ENCODE peak calls at places on chromosomes 11 and 22, in nine cellular contexts. U is activated gamma-delta T cell, I is BE2C, N is nephron progenitor cell, D is fibroblast of lung, G is posterior cingulate gyrus, X is M059J, L is G401, R is dermis blood vessel endothelial cell. E is an unnamed sample.

GRCh38 chr22:43921361-43921760 is 2.2 kb upstream of the PNPLA3 start:
- DNase-seq in U (no peak), I (no peak), N (no peak), D (peak; percentile 93), G (peak; percentile 35), X (peak; percentile 94), L (no peak), R (peak; percentile 20), E (peak; percentile 90)

GRCh38 chr22:46067159-46068111 is 82.9 kb upstream of the PPARA start:
- DNase-seq in U (no peak), I (peak; percentile 54), N (no peak), D (peak; percentile 56), G (peak; percentile 28), X (peak; percentile 68), L (peak; percentile 51), R (peak; percentile 62), E (no peak)

GRCh38 chr11:112513936-112514716 is 253.5 kb upstream of the PLET1 start:
- DNase-seq in U (no peak), I (no peak), N (no peak), D (no peak), G (peak; percentile 37), X (no peak), L (peak; percentile 24), R (no peak), E (no peak)

GRCh38 chr11:57513911-57514537 is 1.5 kb downstream of the SLC43A1 start:
- DNase-seq in U (no peak), I (peak; percentile 36), N (peak; percentile 53), D (peak; percentile 43), G (peak; percentile 38), X (peak; percentile 55), L (no peak), R (peak; percentile 51), E (peak; percentile 43)

GRCh38 chr11:77308838-77309237 is 7.4 kb upstream of the GDPD4 start:
- DNase-seq in U (no peak), I (no peak), N (no peak), D (no peak), G (no peak), X (no peak), L (no peak), R (no peak), E (no peak)

GRCh38 chr11:94501522-94501921 is 7.7 kb downstream of the ANKRD49 start:
- DNase-seq in U (no peak), I (no peak), N (no peak), D (no peak), G (no peak), X (no peak), L (no peak), R (no peak), E (no peak)

GRCh38 chr22:29385748-29386147 is 2.6 kb downstream of the AP1B1 start:
- DNase-seq in U (no peak), I (no peak), N (no peak), D (no peak), G (no peak), X (no peak), L (no peak), R (no peak), E (no peak)

GRCh38 chr11:131688056-131688693 is 317.8 kb downstream of the NTM start:
- DNase-seq in U (no peak), I (peak; percentile 62), N (peak; percentile 84), D (peak; percentile 42), G (peak; percentile 80), X (peak; percentile 31), L (peak; percentile 50), R (peak; percentile 71), E (peak; percentile 90)

GRCh38 chr22:49765951-49766350 is 61.7 kb downstream of the BRD1 start:
- DNase-seq in U (no peak), I (no peak), N (no peak), D (no peak), G (peak; percentile 4), X (no peak), L (no peak), R (no peak), E (no peak)

GRCh38 chr11:1674194-1674878 is 22.7 kb upstream of the KRTAP5-6 start:
- DNase-seq in U (no peak), I (no peak), N (no peak), D (no peak), G (no peak), X (no peak), L (no peak), R (no peak), E (no peak)

GRCh38 chr11:45834298-45834756 is 12.9 kb upstream of the CRY2 start:
- DNase-seq in U (no peak), I (no peak), N (no peak), D (no peak), G (no peak), X (no peak), L (no peak), R (no peak), E (no peak)

GRCh38 chr11:105699203-105699602 is 89.3 kb downstream of the GRIA4 start:
- DNase-seq in U (no peak), I (no peak), N (no peak), D (no peak), G (no peak), X (no peak), L (peak; percentile 23), R (no peak), E (no peak)

GRCh38 chr11:31237819-31238771 is 131.4 kb downstream of the DCDC1 start:
- DNase-seq in U (no peak), I (no peak), N (peak; percentile 6), D (peak; percentile 8), G (no peak), X (peak; percentile 10), L (peak; percentile 11), R (no peak), E (no peak)

GRCh38 chr11:77094841-77095365 is 7.7 kb upstream of the OMP start:
- DNase-seq in U (no peak), I (peak; percentile 4), N (no peak), D (no peak), G (no peak), X (no peak), L (no peak), R (no peak), E (no peak)

GRCh38 chr11:19811391-19811790 is 98.8 kb downstream of the NAV2 start:
- DNase-seq in U (no peak), I (no peak), N (no peak), D (no peak), G (no peak), X (peak; percentile 38), L (peak; percentile 53), R (peak; percentile 39), E (no peak)

GRCh38 chr22:22085702-22086500 is 103.3 kb upstream of the TOP3B start:
- DNase-seq in U (no peak), I (no peak), N (no peak), D (peak; percentile 18), G (no peak), X (peak; percentile 54), L (no peak), R (no peak), E (peak; percentile 38)

GRCh38 chr11:10688401-10688800 is 5.2 kb downstream of the IRAG1 start:
- DNase-seq in U (no peak), I (no peak), N (no peak), D (peak; percentile 82), G (no peak), X (peak; percentile 95), L (no peak), R (no peak), E (no peak)

E was measured in hepatic stellate cell.